ENCODE peak calls at places on chromosomes 3 and 15, in six cellular contexts. S is DND-41, C is MM.1S, Z is GM23338, M is osteoblast, Y is trophoblast cell. Q is an unnamed sample.

GRCh38 chr3:63914312-63914711 is 2.1 kb upstream of the SCAANT1 start:
- DNase-seq in C (no peak), S (no peak), Y (peak; percentile 52), Z (no peak), M (peak; percentile 42), Q (no peak)

GRCh38 chr3:84194032-84194431 is 764.8 kb upstream of the CADM2 start:
- DNase-seq in M (no peak), C (no peak), Z (no peak), Y (no peak), S (no peak), Q (no peak)

GRCh38 chr3:133469140-133469731 is 69.4 kb downstream of the BFSP2 start:
- DNase-seq in Y (peak; percentile 37), C (no peak), Z (no peak), M (no peak), S (no peak), Q (no peak)

GRCh38 chr3:37935756-37936666 is 54.6 kb upstream of the VILL start:
- DNase-seq in Z (peak; percentile 78), M (no peak), C (no peak), S (no peak), Y (peak; percentile 27), Q (no peak)

GRCh38 chr15:69853572-69853971 is 244.1 kb downstream of the TLE3 start:
- DNase-seq in C (no peak), M (peak; percentile 87), S (no peak), Z (no peak), Y (peak; percentile 97), Q (no peak)

GRCh38 chr3:11306815-11307589 is 34.8 kb downstream of the ATG7 start:
- DNase-seq in C (peak; percentile 82), M (peak; percentile 63), Z (no peak), S (peak; percentile 43), Y (no peak), Q (no peak)

GRCh38 chr3:10353160-10353559 is 32.2 kb upstream of the SEC13 start:
- DNase-seq in Z (no peak), Y (no peak), C (no peak), S (no peak), M (peak; percentile 32), Q (peak; percentile 40)

GRCh38 chr3:132568427-132568826 is 28.6 kb upstream of the ACKR4 start:
- DNase-seq in Z (no peak), S (no peak), C (peak; percentile 33), Y (no peak), M (no peak), Q (no peak)

GRCh38 chr3:46895761-46896160 is 18.2 kb downstream of the PTH1R start:
- DNase-seq in M (no peak), C (no peak), S (no peak), Y (no peak), Z (no peak), Q (no peak)

GRCh38 chr3:148992027-148992634 is 791 bp downstream of the GYG1 start:
- DNase-seq in Y (peak; percentile 31), Z (peak; percentile 71), S (no peak), M (peak; percentile 82), C (peak; percentile 47), Q (peak; percentile 61)

GRCh38 chr15:61112231-61112630 is 116.9 kb downstream of the RORA start:
- DNase-seq in M (no peak), Z (peak; percentile 73), C (no peak), S (no peak), Y (no peak), Q (no peak)

GRCh38 chr3:18064586-18064985 is 322.2 kb upstream of the TBC1D5 start:
- DNase-seq in S (no peak), M (no peak), C (no peak), Z (no peak), Y (no peak), Q (no peak)

GRCh38 chr15:66065325-66065724 is 188.2 kb downstream of the MEGF11 start:
- DNase-seq in S (no peak), Y (no peak), C (no peak), Z (no peak), M (no peak), Q (no peak)

GRCh38 chr15:66066005-66066404 is 187.5 kb downstream of the MEGF11 start:
- DNase-seq in Y (no peak), Z (no peak), M (no peak), S (no peak), C (no peak), Q (no peak)

GRCh38 chr15:66067687-66068086 is 185.9 kb downstream of the MEGF11 start:
- DNase-seq in Y (no peak), S (no peak), Z (peak; percentile 93), M (no peak), C (no peak), Q (no peak)

GRCh38 chr15:66068801-66069200 is 184.7 kb downstream of the MEGF11 start:
- DNase-seq in M (no peak), S (no peak), Z (no peak), C (no peak), Y (no peak), Q (no peak)

GRCh38 chr15:66066439-66066838 is 187.1 kb downstream of the MEGF11 start:
- DNase-seq in C (no peak), Y (no peak), M (no peak), Z (no peak), S (no peak), Q (no peak)
- H3K4me1 ChIP-seq in C (no peaks in the 10 kb centered on the region), Y (no peaks in the 10 kb centered on the region), M (no peaks in the 10 kb centered on the region), Z (peaks cover 43% of the 10 kb centered on the region), S (no peaks in the 10 kb centered on the region), Q (no peaks in the 10 kb centered on the region)

GRCh38 chr3:180563411-180563810 is 38.6 kb upstream of the TTC14 start:
- DNase-seq in S (no peak), Z (no peak), Y (no peak), C (no peak), M (no peak), Q (no peak)
- H3K4me3 ChIP-seq in S (no peak overlapping the region), Z (no peak overlapping the region), Y (no peak overlapping the region), C (no peak overlapping the region), M (no peak overlapping the region), Q (no peak overlapping the region)

DNA sequence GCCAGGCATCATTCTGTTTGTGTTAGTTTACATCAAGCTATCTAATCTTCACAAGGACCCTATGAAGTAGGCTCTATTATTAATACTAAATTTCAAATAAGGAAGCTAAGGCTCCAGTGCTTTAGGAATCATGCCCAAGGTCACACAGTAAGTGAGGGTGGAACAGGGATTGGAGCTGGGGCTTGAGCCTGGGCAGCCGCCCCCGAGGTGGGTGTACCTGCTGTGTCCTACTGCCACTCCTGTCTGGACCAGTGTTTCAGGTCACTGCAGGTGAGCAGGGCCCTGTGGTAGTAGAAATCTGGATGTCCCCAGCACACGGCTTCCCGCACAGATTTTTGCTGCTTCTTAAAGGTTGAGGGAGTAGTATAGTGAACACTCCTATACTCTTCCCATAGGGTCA is 6.5 kb downstream of the KLF13 start:
- DNase-seq in C (no peak), S (no peak), Z (no peak), Y (no peak), M (peak; percentile 29), Q (no peak)
- H3K4me2 ChIP-seq in C (no peak overlapping the region), S (no peak overlapping the region), Z (no peak overlapping the region), Y (no peak overlapping the region), M (no peak overlapping the region), Q (peak overlapping the region; percentile 89)

DNA sequence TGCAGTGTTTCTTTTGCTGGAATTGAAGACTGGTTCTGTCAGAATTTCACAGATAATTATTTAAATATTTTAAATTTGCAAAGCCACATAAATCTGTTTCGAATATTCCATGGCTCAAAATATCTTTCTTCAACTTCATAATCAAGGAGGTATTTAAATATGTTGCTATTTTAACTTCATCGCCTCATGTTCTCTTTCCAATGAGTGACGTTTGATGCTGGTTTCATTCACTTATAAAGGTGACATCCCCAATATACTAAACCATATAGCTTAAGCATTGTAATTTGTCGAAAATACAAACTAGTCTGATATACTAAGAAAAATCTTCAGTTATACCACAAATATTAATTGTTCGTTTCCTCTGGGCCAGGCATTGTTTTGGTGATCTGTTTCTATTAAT is 22.5 kb downstream of the MBNL1 start:
- DNase-seq in S (no peak), M (no peak), Y (peak; percentile 51), C (no peak), Z (no peak), Q (no peak)
- H3K4me1 ChIP-seq in S (peaks cover 66% of the 10 kb centered on the region), M (peaks cover 46% of the 10 kb centered on the region), Y (no peaks in the 10 kb centered on the region), C (peaks cover 39% of the 10 kb centered on the region), Z (peaks cover 11% of the 10 kb centered on the region), Q (peaks cover 54% of the 10 kb centered on the region)

Q was measured in OCI-LY7.